ENCODE peak calls at places on chromosome 3, in ten cellular contexts. V is amniotic stem cell; O is activated naive CD4-positive, alpha-beta T cell; H is naive thymus-derived CD4-positive, alpha-beta T cell; Z is choroid plexus epithelial cell; Y is DMS79; C is COR-L47; P is ecto neural progenitor cell; F is stimulated activated CD4-positive, alpha-beta T cell treated with anti-CD3 and anti-CD28 coated beads, Interleukin-1b, Interleukin-23, amount 100 ng/mL, for 48 hours; U is NCI-H2029. I is an unnamed sample.

GRCh38 chr3:105616374-105616915 is 249.7 kb downstream of the ALCAM start:
- DNase-seq in F (no peak), U (no peak), C (no peak), H (no peak), Z (no peak), V (no peak), Y (no peak), O (no peak), P (no peak), I (no peak)

GRCh38 chr3:129892857-129893615 is 475 bp downstream of the TMCC1 start:
- DNase-seq in U (peak), P (peak), Z (no peak), V (peak), H (no peak), O (no peak), Y (peak), C (peak), F (peak), I (peak)

GRCh38 chr3:174613173-174613572 is 246.0 kb upstream of the NAALADL2 start:
- DNase-seq in Y (no peak), F (no peak), C (no peak), V (no peak), P (no peak), Z (no peak), U (no peak), H (no peak), O (no peak), I (no peak)

GRCh38 chr3:141994856-141995255 is 118.4 kb downstream of the ATP1B3 start:
- DNase-seq in H (no peak), Z (no peak), Y (no peak), P (no peak), F (no peak), O (no peak), C (no peak), U (no peak), V (no peak), I (no peak)

GRCh38 chr3:66256806-66257205 is 36.0 kb downstream of the SLC25A26 start:
- DNase-seq in O (no peak), P (no peak), V (no peak), U (no peak), F (no peak), Z (peak), C (no peak), Y (no peak), H (no peak), I (no peak)

GRCh38 chr3:157274644-157275137 is 114.7 kb upstream of the CCNL1 start:
- DNase-seq in C (no peak), O (no peak), P (no peak), F (no peak), H (no peak), Y (no peak), U (no peak), V (no peak), Z (no peak), I (peak)

GRCh38 chr3:171175840-171176239 is 149.3 kb upstream of the SLC2A2 start:
- DNase-seq in V (peak), Y (no peak), H (no peak), C (no peak), O (no peak), F (no peak), Z (no peak), P (no peak), U (no peak), I (no peak)

GRCh38 chr3:160804762-160805161 is 48.7 kb downstream of the PPM1L start:
- DNase-seq in V (no peak), Z (peak), U (no peak), C (peak), Y (no peak), O (no peak), F (no peak), H (no peak), P (no peak), I (peak)

GRCh38 chr3:32869513-32870047 is 51.8 kb downstream of the TRIM71 start:
- DNase-seq in Z (no peak), P (peak), C (no peak), F (no peak), Y (no peak), V (no peak), O (no peak), H (no peak), U (no peak), I (no peak)

GRCh38 chr3:189512824-189513223 is 118.4 kb upstream of the TP63 start:
- DNase-seq in O (no peak), Y (no peak), C (no peak), P (no peak), H (no peak), V (no peak), F (no peak), U (no peak), Z (no peak), I (no peak)

GRCh38 chr3:13167064-13167743 is 94.0 kb upstream of the IQSEC1 start:
- DNase-seq in H (no peak), U (no peak), Y (no peak), F (no peak), O (no peak), Z (no peak), C (no peak), P (no peak), V (no peak), I (no peak)

GRCh38 chr3:151146071-151146730 is 56.8 kb downstream of the GPR171 start:
- DNase-seq in H (peak), Z (peak), F (peak), C (peak), O (peak), Y (peak), P (peak), V (peak), U (peak), I (peak)

GRCh38 chr3:197749315-197749600 is 425 bp upstream of the FYTTD1 start:
- DNase-seq in P (no peak), Z (peak), U (peak), C (peak), H (peak), Y (peak), F (peak), O (peak), V (peak), I (peak)

GRCh38 chr3:98223907-98224672 is 40.0 kb upstream of the OR5H6 start:
- DNase-seq in H (no peak), P (no peak), V (no peak), F (no peak), C (no peak), Y (no peak), Z (no peak), U (no peak), O (no peak), I (no peak)

GRCh38 chr3:29695201-29695904 is 414.5 kb downstream of the RBMS3 start:
- DNase-seq in Y (no peak), H (no peak), O (no peak), P (no peak), U (no peak), F (no peak), Z (peak), V (no peak), C (no peak), I (peak)

GRCh38 chr3:124535306-124535705 is 194.9 kb upstream of the UMPS start:
- DNase-seq in C (no peak), F (no peak), Z (no peak), O (no peak), Y (no peak), U (no peak), H (no peak), P (no peak), V (no peak), I (no peak)

GRCh38 chr3:113043686-113044085 is 52.9 kb downstream of the GTPBP8 start:
- DNase-seq in U (no peak), C (no peak), O (no peak), V (no peak), Y (no peak), F (no peak), Z (no peak), P (no peak), H (no peak), I (no peak)

GRCh38 chr3:113606539-113607218 is 74.3 kb downstream of the SIDT1 start:
- DNase-seq in P (no peak), C (no peak), O (no peak), U (no peak), Y (no peak), V (no peak), F (peak), H (peak), Z (no peak), I (no peak)

GRCh38 chr3:50392101-50392715 is 32.9 kb upstream of the TMEM115 start:
- DNase-seq in Y (no peak), C (no peak), O (no peak), U (no peak), Z (no peak), P (no peak), V (no peak), F (no peak), H (no peak), I (no peak)

GRCh38 chr3:73490453-73491311 is 134.1 kb downstream of the PDZRN3 start:
- DNase-seq in F (no peak), P (no peak), C (no peak), Z (peak), Y (no peak), U (peak), H (no peak), O (no peak), V (peak), I (no peak)

GRCh38 chr3:177589921-177590336 is 392.6 kb upstream of the TBL1XR1 start:
- DNase-seq in F (no peak), H (no peak), V (no peak), Z (peak), O (no peak), Y (peak), C (peak), P (no peak), U (peak), I (peak)

GRCh38 chr3:146491303-146491702 is 21.9 kb upstream of the PLSCR2 start:
- DNase-seq in P (no peak), O (no peak), U (no peak), H (no peak), Y (no peak), C (no peak), F (no peak), V (no peak), Z (peak), I (no peak)

GRCh38 chr3:172209333-172210321 is 170.2 kb downstream of the FNDC3B start:
- DNase-seq in Z (no peak), P (no peak), H (no peak), C (no peak), Y (no peak), U (peak), O (no peak), F (no peak), V (no peak), I (peak)

GRCh38 chr3:155218470-155218869 is 75.0 kb downstream of the STRIT1 start:
- DNase-seq in C (no peak), F (no peak), O (no peak), V (no peak), P (no peak), Z (peak), H (no peak), Y (no peak), U (no peak), I (no peak)

I was measured in A172.